ENCODE peak calls at places on chromosomes 13 and 19, in six cellular contexts. K is CD8-positive, alpha-beta memory T cell; T is cardiac muscle cell; I is A673; D is CD8-positive, alpha-beta T cell; P is neuronal stem cell. G is an unnamed sample. For H3K36me3 and H3K4me1, the result is how much of the 10 kb centered on the place peaks cover.

GRCh38 chr19:19203012-19203856 is at the start of gene NR2C2AP:
- DNase-seq in P (peak), I (peak), D (peak), T (peak), K (peak), G (peak)

GRCh38 chr19:1401138-1401888 is at the start of gene GAMT:
- DNase-seq in T (peak), P (peak), I (peak), D (peak), K (peak), G (peak)

GRCh38 chr13:90443268-90443667 is 904.2 kb upstream of the MIR17HG start:
- DNase-seq in I (no peak), D (no peak), P (no peak), T (no peak), K (no peak), G (no peak)

GRCh38 chr19:45955905-45956608 is 17.6 kb downstream of the NOVA2 start:
- DNase-seq in K (no peak), D (no peak), I (no peak), P (no peak), T (peak), G (peak)

GRCh38 chr13:24997367-24997967 is 98.5 kb upstream of the PABPC3 start:
- DNase-seq in P (no peak), K (no peak), T (peak), I (peak), D (no peak), G (no peak)

GRCh38 chr19:10316229-10317044 is 622 bp upstream of the FDX2 start:
- DNase-seq in K (no peak), P (no peak), I (no peak), T (no peak), D (no peak), G (no peak)

GRCh38 chr13:33284016-33284415 is 1.5 kb downstream of the STARD13 start:
- DNase-seq in T (peak), I (no peak), P (no peak), D (no peak), K (no peak), G (no peak)

GRCh38 chr13:40228981-40229380 is 437.5 kb downstream of the FOXO1 start:
- DNase-seq in I (no peak), P (no peak), D (no peak), K (no peak), T (no peak), G (no peak)

GRCh38 chr13:79307433-79307861 is 98.6 kb downstream of the RBM26 start:
- DNase-seq in T (no peak), K (no peak), D (no peak), P (no peak), I (no peak), G (no peak)

GRCh38 chr13:43132228-43132627 is 108.8 kb downstream of the DNAJC15 start:
- DNase-seq in K (no peak), I (peak), P (peak), D (no peak), T (peak), G (no peak)

GRCh38 chr13:20699715-20700114 is 3.8 kb upstream of the IL17D start:
- DNase-seq in I (no peak), D (no peak), P (no peak), T (no peak), K (no peak), G (no peak)

GRCh38 chr13:50452761-50453160 is 390.7 kb downstream of the DLEU7 start:
- DNase-seq in P (no peak), K (no peak), D (no peak), T (peak), I (no peak), G (no peak)

GRCh38 chr13:112067871-112068305 is 939 bp downstream of the SOX1 start:
- DNase-seq in K (no peak), I (peak), P (no peak), D (no peak), T (peak), G (no peak)

GRCh38 chr13:49781791-49782190 is 10.7 kb downstream of the KPNA3 start:
- DNase-seq in K (no peak), T (no peak), D (no peak), I (no peak), P (no peak), G (no peak)

GRCh38 chr19:46959962-46960556 is 59.6 kb upstream of the NPAS1 start:
- DNase-seq in K (no peak), I (no peak), P (no peak), T (no peak), D (no peak), G (no peak)

GRCh38 chr13:20303636-20304035 is 71.5 kb upstream of the GJB6 start:
- DNase-seq in D (no peak), I (no peak), K (no peak), P (no peak), T (no peak), G (no peak)

GRCh38 chr19:49020931-49021895 is 2.9 kb downstream of the CGB3 start:
- DNase-seq in P (no peak), T (no peak), I (no peak), K (no peak), D (no peak), G (no peak)

GRCh38 chr13:20441879-20442278 is 83.8 kb downstream of the CRYL1 start:
- DNase-seq in D (no peak), T (peak), I (peak), K (no peak), P (peak), G (no peak)

GRCh38 chr19:32651729-32652140 is 23.2 kb downstream of the ANKRD27 start:
- DNase-seq in P (peak), T (peak), K (no peak), I (peak), D (no peak), G (peak)

GRCh38 chr13:110666255-110666533 is 39.7 kb downstream of the CARS2 start:
- DNase-seq in K (no peak), I (no peak), D (no peak), P (no peak), T (no peak), G (no peak)
- H3K36me3 ChIP-seq in K (under half), I (half or more), D (under half), P (under half), T (under half), G (under half)

GRCh38 chr13:114152285-114152645 is 19.8 kb upstream of the RASA3 start:
- DNase-seq in T (no peak), P (no peak), K (no peak), I (no peak), D (no peak), G (no peak)
- H3K4me1 ChIP-seq in T (under half), P (under half), K (half or more), I (under half), D (half or more), G (under half)

DNA sequence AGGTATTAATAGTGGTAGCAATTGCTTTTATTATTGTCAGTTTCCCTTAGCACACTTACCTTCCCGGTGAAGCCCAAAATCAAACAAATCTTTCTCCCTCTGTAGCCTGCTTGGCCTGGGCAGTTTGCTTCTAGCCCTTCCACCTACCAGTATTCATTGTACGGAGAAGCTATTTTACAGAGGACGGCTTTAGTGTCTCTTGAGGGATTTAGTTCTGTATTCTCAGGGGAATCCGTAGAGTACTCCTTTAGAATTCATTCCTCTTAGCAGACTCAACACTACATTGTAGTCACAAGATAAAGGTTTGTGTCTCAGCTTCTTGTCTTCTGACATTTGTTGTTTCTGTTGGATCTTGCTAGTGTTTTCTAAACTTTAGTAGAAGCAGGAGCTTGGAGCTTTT is 24.1 kb upstream of the WTIP start:
- DNase-seq in K (no peak), P (no peak), T (no peak), I (peak), D (no peak), G (no peak)
- H3K36me3 ChIP-seq in K (half or more), P (under half), T (half or more), I (half or more), D (under half), G (under half)

GRCh38 chr13:30866692-30867669 is 39.1 kb upstream of the MEDAG start:
- DNase-seq in K (no peak), P (no peak), I (no peak), T (no peak), D (no peak), G (no peak)

GRCh38 chr13:30863796-30864195 is 42.3 kb upstream of the MEDAG start:
- DNase-seq in P (no peak), K (no peak), I (no peak), D (no peak), T (no peak), G (no peak)

GRCh38 chr13:30863231-30863630 is 42.8 kb upstream of the MEDAG start:
- DNase-seq in K (no peak), D (no peak), T (no peak), P (no peak), I (no peak), G (no peak)

GRCh38 chr13:30864352-30865130 is 41.5 kb upstream of the MEDAG start:
- DNase-seq in T (peak), K (no peak), P (no peak), I (no peak), D (no peak), G (no peak)

DNA sequence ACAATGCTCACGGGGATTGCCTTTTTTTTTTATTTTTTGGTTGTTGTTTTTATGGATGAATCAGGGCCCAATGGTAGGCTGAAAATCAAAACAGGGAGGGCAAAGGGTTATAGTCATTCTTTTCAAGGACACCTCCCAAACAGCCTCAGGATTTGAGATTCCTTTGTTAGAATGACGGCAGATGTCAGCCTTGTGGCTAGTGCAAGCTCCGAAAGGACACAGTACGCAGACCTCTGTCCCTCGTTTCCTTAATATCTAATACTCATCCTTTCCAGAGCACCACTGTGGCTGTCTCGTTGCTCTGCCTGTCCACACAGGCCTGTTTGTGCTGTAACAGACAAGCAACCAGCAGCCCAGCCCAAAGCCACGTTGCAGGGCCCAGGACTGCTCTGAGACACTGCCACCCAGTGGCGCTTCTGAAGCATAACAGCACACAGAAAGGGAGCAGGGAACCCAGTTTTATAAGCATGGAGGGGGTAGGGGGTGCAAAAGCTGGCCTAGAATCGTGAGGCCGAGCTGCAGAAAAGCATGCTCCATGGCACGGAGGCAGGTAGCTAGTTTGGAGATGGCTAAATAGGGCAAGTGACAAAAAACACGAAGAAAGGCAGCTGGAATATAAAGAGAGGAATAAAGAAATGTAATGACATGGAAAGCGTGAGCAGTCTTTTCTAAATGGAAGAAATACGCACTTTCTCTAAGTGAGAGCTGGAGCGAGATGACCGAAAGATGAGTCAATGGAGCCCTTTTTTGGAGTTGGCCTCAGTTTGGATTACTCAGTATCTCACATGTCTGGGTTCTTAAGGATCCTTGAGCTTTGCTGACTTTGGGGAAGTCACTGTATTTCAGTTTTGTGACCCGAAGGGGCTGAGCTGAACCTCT is 40.7 kb upstream of the MEDAG start:
- DNase-seq in T (peak), D (peak), P (peak), K (peak), I (peak), G (peak)
- H3K4me1 ChIP-seq in T (under half), D (under half), P (under half), K (under half), I (under half), G (under half)

DNA sequence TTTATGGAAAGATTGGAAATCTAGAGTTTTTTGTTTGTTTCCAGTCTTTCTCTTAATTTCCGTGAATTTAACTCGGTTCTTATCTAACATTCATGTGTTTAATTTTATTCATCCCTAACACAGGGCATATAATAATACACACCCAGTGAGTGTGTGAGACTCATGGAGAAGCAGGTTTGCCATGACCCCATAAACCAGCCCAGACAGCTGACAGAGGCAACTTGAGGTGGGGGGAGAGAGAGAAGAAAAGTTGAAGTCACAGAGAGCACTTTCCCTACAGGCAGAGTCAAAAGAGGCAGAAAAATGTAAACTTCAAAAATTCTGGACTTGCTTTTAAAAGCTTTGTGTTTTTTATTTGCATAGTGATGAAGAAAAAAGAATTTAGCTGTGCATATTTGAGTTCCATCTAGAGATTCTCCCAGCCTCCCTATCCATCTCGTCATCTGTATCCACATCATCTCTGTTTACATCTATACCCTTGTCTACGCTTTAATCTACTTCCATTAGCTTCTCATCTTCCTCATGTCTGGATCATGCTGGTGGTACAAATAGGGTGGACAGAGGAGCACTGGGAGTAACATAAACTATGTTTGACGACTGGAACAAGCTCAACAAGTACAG is 60.2 kb downstream of the THSD1 start:
- DNase-seq in T (no peak), P (no peak), D (no peak), I (no peak), K (no peak), G (no peak)
- H3K36me3 ChIP-seq in T (under half), P (under half), D (under half), I (under half), K (under half), G (under half)

DNA sequence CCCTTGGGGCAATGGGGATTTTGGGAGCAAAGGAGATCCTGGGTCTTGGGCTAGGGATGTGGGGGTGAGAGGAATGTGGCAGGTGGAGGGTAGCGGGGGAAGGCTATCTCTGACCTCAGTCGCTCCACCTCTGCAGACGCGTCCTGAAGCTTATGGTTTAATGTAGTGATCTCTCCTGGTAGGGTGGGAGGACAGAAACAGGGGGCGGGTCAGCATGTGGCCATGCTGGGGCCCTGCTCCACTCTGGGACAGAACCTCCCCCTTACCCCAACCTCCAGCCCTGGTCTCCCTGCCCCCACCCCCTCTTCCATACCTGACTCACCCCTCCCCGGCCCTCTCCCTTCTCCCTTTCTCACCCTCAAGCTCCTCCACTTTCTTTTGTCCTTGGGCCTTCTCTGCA is 1.4 kb downstream of the BST2 start:
- DNase-seq in I (no peak), D (no peak), P (no peak), T (no peak), K (no peak), G (no peak)
- H3K4me1 ChIP-seq in I (under half), D (under half), P (under half), T (under half), K (under half), G (under half)

GRCh38 chr19:15368798-15369593 is 10.6 kb downstream of the AKAP8 start:
- DNase-seq in K (no peak), I (no peak), T (no peak), P (no peak), D (no peak), G (no peak)

GRCh38 chr19:15368051-15368632 is 11.4 kb downstream of the AKAP8 start:
- DNase-seq in T (no peak), I (no peak), D (no peak), K (no peak), P (no peak), G (no peak)

GRCh38 chr19:15367439-15367838 is 12.1 kb downstream of the AKAP8 start:
- DNase-seq in D (no peak), P (no peak), K (no peak), T (no peak), I (no peak), G (no peak)

GRCh38 chr19:15371119-15371518 is 8.5 kb downstream of the AKAP8 start:
- DNase-seq in P (no peak), I (no peak), T (no peak), K (no peak), D (no peak), G (no peak)

GRCh38 chr19:15369594-15369891 is 10.0 kb downstream of the AKAP8 start:
- DNase-seq in I (no peak), T (no peak), D (no peak), P (no peak), K (no peak), G (no peak)
- H3K36me3 ChIP-seq in I (half or more), T (half or more), D (half or more), P (half or more), K (half or more), G (under half)